ENCODE peak calls at places on chromosomes 2 and 18, in seven cellular contexts. One of them, this sample, is unnamed.

GRCh38 chr2:206990335-206990734 is 51.0 kb downstream of the CPO start:
- DNase-seq in AG10803: no peak
- DNase-seq in GM19239: no peak
- DNase-seq in stomach: no peak
- DNase-seq in K562: no peak
- DNase-seq in astrocyte of the hippocampus: no peak
- DNase-seq in tibial artery: no peak
- DNase-seq in this sample: no peak

GRCh38 chr2:1613731-1614354 is 130.5 kb downstream of the PXDN start:
- DNase-seq in astrocyte of the hippocampus: peak
- DNase-seq in AG10803: peak
- DNase-seq in tibial artery: no peak
- DNase-seq in stomach: no peak
- DNase-seq in GM19239: no peak
- DNase-seq in K562: peak
- DNase-seq in this sample: no peak

GRCh38 chr18:75227535-75227934 is 16.9 kb downstream of the TSHZ1 start:
- DNase-seq in AG10803: no peak
- DNase-seq in K562: no peak
- DNase-seq in GM19239: no peak
- DNase-seq in stomach: no peak
- DNase-seq in astrocyte of the hippocampus: no peak
- DNase-seq in tibial artery: no peak
- DNase-seq in this sample: no peak

GRCh38 chr18:63149200-63149587 is 170.4 kb downstream of the BCL2 start:
- DNase-seq in tibial artery: no peak
- DNase-seq in stomach: no peak
- DNase-seq in K562: no peak
- DNase-seq in GM19239: no peak
- DNase-seq in AG10803: no peak
- DNase-seq in astrocyte of the hippocampus: no peak
- DNase-seq in this sample: no peak

GRCh38 chr18:48545690-48546365 is 7.0 kb downstream of the CTIF start:
- DNase-seq in stomach: peak
- DNase-seq in K562: peak
- DNase-seq in GM19239: no peak
- DNase-seq in astrocyte of the hippocampus: peak
- DNase-seq in AG10803: peak
- DNase-seq in tibial artery: peak
- DNase-seq in this sample: no peak

GRCh38 chr2:64646007-64646880 is 7.5 kb downstream of the SERTAD2 start:
- DNase-seq in K562: peak
- DNase-seq in AG10803: peak
- DNase-seq in GM19239: no peak
- DNase-seq in tibial artery: peak
- DNase-seq in astrocyte of the hippocampus: peak
- DNase-seq in stomach: peak
- DNase-seq in this sample: peak

GRCh38 chr18:36265035-36265434 is 32.5 kb upstream of the FHOD3 start:
- DNase-seq in GM19239: no peak
- DNase-seq in AG10803: no peak
- DNase-seq in tibial artery: no peak
- DNase-seq in astrocyte of the hippocampus: peak
- DNase-seq in stomach: no peak
- DNase-seq in K562: peak
- DNase-seq in this sample: no peak

GRCh38 chr2:223319601-223320000 is 267.6 kb downstream of the KCNE4 start:
- DNase-seq in astrocyte of the hippocampus: peak
- DNase-seq in tibial artery: no peak
- DNase-seq in K562: no peak
- DNase-seq in GM19239: no peak
- DNase-seq in stomach: no peak
- DNase-seq in AG10803: peak
- DNase-seq in this sample: no peak

GRCh38 chr2:240687741-240688562 is 3.7 kb upstream of the AQP12A start:
- DNase-seq in K562: no peak
- DNase-seq in stomach: no peak
- DNase-seq in GM19239: no peak
- DNase-seq in astrocyte of the hippocampus: no peak
- DNase-seq in tibial artery: no peak
- DNase-seq in AG10803: no peak
- DNase-seq in this sample: peak

GRCh38 chr2:21728133-21728532 is 604.4 kb downstream of the TDRD15 start:
- DNase-seq in AG10803: no peak
- DNase-seq in stomach: no peak
- DNase-seq in K562: no peak
- DNase-seq in GM19239: no peak
- DNase-seq in tibial artery: no peak
- DNase-seq in astrocyte of the hippocampus: no peak
- DNase-seq in this sample: no peak

GRCh38 chr2:97714950-97715652 is 1.7 kb downstream of the ZAP70 start:
- DNase-seq in K562: no peak
- DNase-seq in stomach: no peak
- DNase-seq in tibial artery: no peak
- DNase-seq in astrocyte of the hippocampus: no peak
- DNase-seq in AG10803: no peak
- DNase-seq in GM19239: no peak
- DNase-seq in this sample: no peak

GRCh38 chr2:159124441-159124911 is 156.0 kb downstream of the TANC1 start:
- DNase-seq in AG10803: peak
- DNase-seq in astrocyte of the hippocampus: peak
- DNase-seq in tibial artery: peak
- DNase-seq in GM19239: no peak
- DNase-seq in K562: peak
- DNase-seq in stomach: peak
- DNase-seq in this sample: no peak

GRCh38 chr2:65064728-65065552 is 8.7 kb downstream of the CEP68 start:
- DNase-seq in AG10803: peak
- DNase-seq in GM19239: peak
- DNase-seq in K562: peak
- DNase-seq in astrocyte of the hippocampus: peak
- DNase-seq in tibial artery: peak
- DNase-seq in stomach: peak
- DNase-seq in this sample: peak

GRCh38 chr2:208172125-208172524 is 8.7 kb upstream of the CRYGA start:
- DNase-seq in tibial artery: peak
- DNase-seq in GM19239: no peak
- DNase-seq in AG10803: no peak
- DNase-seq in astrocyte of the hippocampus: no peak
- DNase-seq in K562: peak
- DNase-seq in stomach: no peak
- DNase-seq in this sample: no peak

GRCh38 chr2:85255813-85256581 is 71.8 kb downstream of the TGOLN2 start:
- DNase-seq in GM19239: no peak
- DNase-seq in K562: no peak
- DNase-seq in AG10803: peak
- DNase-seq in tibial artery: no peak
- DNase-seq in stomach: no peak
- DNase-seq in astrocyte of the hippocampus: peak
- DNase-seq in this sample: no peak

GRCh38 chr2:198494940-198495339 is 690.5 kb downstream of the PLCL1 start:
- DNase-seq in GM19239: no peak
- DNase-seq in tibial artery: no peak
- DNase-seq in astrocyte of the hippocampus: no peak
- DNase-seq in stomach: no peak
- DNase-seq in K562: no peak
- DNase-seq in AG10803: no peak
- DNase-seq in this sample: no peak

GRCh38 chr2:6977095-6977777 is 60.0 kb downstream of the RNF144A start:
- DNase-seq in astrocyte of the hippocampus: peak
- DNase-seq in K562: no peak
- DNase-seq in GM19239: no peak
- DNase-seq in stomach: peak
- DNase-seq in AG10803: peak
- DNase-seq in tibial artery: no peak
- DNase-seq in this sample: no peak

GRCh38 chr2:217064234-217065103 is 204.6 kb upstream of the TNP1 start:
- DNase-seq in K562: no peak
- DNase-seq in GM19239: no peak
- DNase-seq in stomach: no peak
- DNase-seq in astrocyte of the hippocampus: no peak
- DNase-seq in AG10803: peak
- DNase-seq in tibial artery: no peak
- DNase-seq in this sample: no peak

GRCh38 chr18:76973512-76974302 is 151.3 kb downstream of the ZNF236 start:
- DNase-seq in tibial artery: no peak
- DNase-seq in GM19239: no peak
- DNase-seq in stomach: no peak
- DNase-seq in K562: no peak
- DNase-seq in AG10803: no peak
- DNase-seq in astrocyte of the hippocampus: no peak
- DNase-seq in this sample: no peak

GRCh38 chr2:31243053-31243452 is 9.1 kb downstream of the EHD3 start:
- DNase-seq in tibial artery: no peak
- DNase-seq in stomach: no peak
- DNase-seq in AG10803: no peak
- DNase-seq in astrocyte of the hippocampus: no peak
- DNase-seq in GM19239: no peak
- DNase-seq in K562: no peak
- DNase-seq in this sample: no peak

GRCh38 chr2:140695163-140695562 is 1435.7 kb downstream of the LRP1B start:
- DNase-seq in GM19239: no peak
- DNase-seq in stomach: no peak
- DNase-seq in AG10803: peak
- DNase-seq in K562: no peak
- DNase-seq in tibial artery: no peak
- DNase-seq in astrocyte of the hippocampus: no peak
- DNase-seq in this sample: no peak

GRCh38 chr2:182432051-182432450 is 5.2 kb upstream of the PDE1A start:
- DNase-seq in tibial artery: no peak
- DNase-seq in AG10803: no peak
- DNase-seq in K562: no peak
- DNase-seq in GM19239: no peak
- DNase-seq in stomach: no peak
- DNase-seq in astrocyte of the hippocampus: peak
- DNase-seq in this sample: no peak

GRCh38 chr2:43184339-43184895 is 42.0 kb downstream of the ZFP36L2 start:
- DNase-seq in K562: peak
- DNase-seq in tibial artery: no peak
- DNase-seq in GM19239: no peak
- DNase-seq in astrocyte of the hippocampus: peak
- DNase-seq in stomach: no peak
- DNase-seq in AG10803: peak
- DNase-seq in this sample: no peak

GRCh38 chr2:239589855-239590254 is 189.0 kb upstream of the HDAC4 start:
- DNase-seq in tibial artery: no peak
- DNase-seq in AG10803: no peak
- DNase-seq in astrocyte of the hippocampus: no peak
- DNase-seq in K562: no peak
- DNase-seq in GM19239: no peak
- DNase-seq in stomach: no peak
- DNase-seq in this sample: no peak

GRCh38 chr18:34740724-34741123 is 30.6 kb downstream of the DTNA start:
- DNase-seq in GM19239: no peak
- DNase-seq in K562: no peak
- DNase-seq in astrocyte of the hippocampus: no peak
- DNase-seq in stomach: no peak
- DNase-seq in tibial artery: no peak
- DNase-seq in AG10803: no peak
- DNase-seq in this sample: no peak

GRCh38 chr18:58856881-58857280 is 7.8 kb upstream of the ZNF532 start:
- DNase-seq in astrocyte of the hippocampus: no peak
- DNase-seq in GM19239: no peak
- DNase-seq in tibial artery: no peak
- DNase-seq in AG10803: peak
- DNase-seq in stomach: no peak
- DNase-seq in K562: no peak
- DNase-seq in this sample: no peak

GRCh38 chr2:27185331-27186026 is 26.4 kb upstream of the ATRAID start:
- DNase-seq in stomach: peak
- DNase-seq in K562: peak
- DNase-seq in tibial artery: peak
- DNase-seq in AG10803: peak
- DNase-seq in astrocyte of the hippocampus: no peak
- DNase-seq in GM19239: no peak
- DNase-seq in this sample: no peak

GRCh38 chr2:880201-880970 is 70.3 kb upstream of the SNTG2 start:
- DNase-seq in stomach: no peak
- DNase-seq in tibial artery: no peak
- DNase-seq in K562: no peak
- DNase-seq in GM19239: no peak
- DNase-seq in astrocyte of the hippocampus: peak
- DNase-seq in AG10803: no peak
- DNase-seq in this sample: peak

GRCh38 chr2:20992201-20992711 is 51.6 kb downstream of the APOB start:
- DNase-seq in AG10803: peak
- DNase-seq in K562: no peak
- DNase-seq in stomach: no peak
- DNase-seq in astrocyte of the hippocampus: peak
- DNase-seq in GM19239: no peak
- DNase-seq in tibial artery: peak
- DNase-seq in this sample: no peak

GRCh38 chr2:219612605-219613286 is 14.7 kb upstream of the SLC4A3 start:
- DNase-seq in GM19239: no peak
- DNase-seq in astrocyte of the hippocampus: no peak
- DNase-seq in tibial artery: no peak
- DNase-seq in K562: no peak
- DNase-seq in stomach: peak
- DNase-seq in AG10803: no peak
- DNase-seq in this sample: peak

GRCh38 chr2:14623241-14623640 is 9.3 kb upstream of the LRATD1 start:
- DNase-seq in AG10803: no peak
- DNase-seq in stomach: no peak
- DNase-seq in astrocyte of the hippocampus: no peak
- DNase-seq in tibial artery: no peak
- DNase-seq in GM19239: no peak
- DNase-seq in K562: no peak
- DNase-seq in this sample: no peak

GRCh38 chr2:3672861-3673670 is 15.1 kb downstream of the ALLC start:
- DNase-seq in AG10803: no peak
- DNase-seq in GM19239: no peak
- DNase-seq in K562: no peak
- DNase-seq in stomach: no peak
- DNase-seq in astrocyte of the hippocampus: no peak
- DNase-seq in tibial artery: no peak
- DNase-seq in this sample: no peak